ENCODE peak calls at places on chromosomes 13 and 19, in eight cellular contexts. P is keratinocyte, R is gastrocnemius medialis, Q is brain microvascular endothelial cell, K is WERI-Rb-1, Y is K562, L is IMR-90, V is left ventricle myocardium inferior. D is an unnamed sample.
A peak's percentile ranks its signal among the peaks of the same experiment; 100 is the strongest.

GRCh38 chr13:33249066-33249465 is 36.5 kb downstream of the STARD13 start:
- DNase-seq in Y (no peak), K (no peak), P (no peak), L (peak; percentile 81), R (no peak), V (no peak), Q (peak; percentile 76), D (no peak)

GRCh38 chr13:111339366-111340143 is 19.1 kb downstream of the TEX29 start:
- DNase-seq in L (no peak), R (no peak), Y (no peak), P (no peak), Q (no peak), K (no peak), V (no peak), D (no peak)

GRCh38 chr13:67416047-67416925 is 186.2 kb upstream of the PCDH9 start:
- DNase-seq in R (no peak), P (no peak), Q (peak; percentile 43), L (peak; percentile 29), V (no peak), K (peak; percentile 59), Y (peak; percentile 13), D (peak; percentile 79)

GRCh38 chr13:62250501-62251175 is 835.0 kb upstream of the PCDH20 start:
- DNase-seq in R (no peak), V (no peak), Q (no peak), Y (no peak), P (no peak), K (no peak), L (no peak), D (no peak)

GRCh38 chr19:9431475-9431874 is 3.9 kb downstream of the ZNF266 start:
- DNase-seq in R (no peak), K (peak; percentile 70), L (peak; percentile 29), Q (peak; percentile 50), V (peak; percentile 35), Y (peak; percentile 32), P (peak; percentile 5), D (no peak)

GRCh38 chr19:31356587-31357314 is 7.5 kb upstream of the TSHZ3 start:
- DNase-seq in L (no peak), P (no peak), R (no peak), Q (no peak), V (peak; percentile 34), Y (peak; percentile 73), K (no peak), D (peak; percentile 91)

GRCh38 chr13:66266761-66267160 is 963.4 kb downstream of the PCDH9 start:
- DNase-seq in L (no peak), K (no peak), Y (no peak), R (no peak), Q (no peak), V (no peak), P (no peak), D (no peak)

GRCh38 chr19:52653161-52653560 is 15.0 kb upstream of the ZNF83 start:
- DNase-seq in Y (no peak), K (no peak), Q (no peak), V (no peak), L (no peak), R (no peak), P (no peak), D (no peak)

GRCh38 chr13:46329624-46330023 is 57.4 kb downstream of the RUBCNL start:
- DNase-seq in L (no peak), P (no peak), Q (no peak), R (no peak), V (no peak), Y (no peak), K (no peak), D (no peak)

GRCh38 chr13:45113809-45114208 is 6.5 kb upstream of the GTF2F2 start:
- DNase-seq in R (no peak), L (no peak), P (no peak), K (peak; percentile 15), V (no peak), Y (no peak), Q (no peak), D (no peak)

GRCh38 chr19:29372921-29373797 is 152.6 kb upstream of the VSTM2B start:
- DNase-seq in P (no peak), Q (no peak), Y (no peak), R (no peak), K (no peak), V (no peak), L (no peak), D (no peak)

DNA sequence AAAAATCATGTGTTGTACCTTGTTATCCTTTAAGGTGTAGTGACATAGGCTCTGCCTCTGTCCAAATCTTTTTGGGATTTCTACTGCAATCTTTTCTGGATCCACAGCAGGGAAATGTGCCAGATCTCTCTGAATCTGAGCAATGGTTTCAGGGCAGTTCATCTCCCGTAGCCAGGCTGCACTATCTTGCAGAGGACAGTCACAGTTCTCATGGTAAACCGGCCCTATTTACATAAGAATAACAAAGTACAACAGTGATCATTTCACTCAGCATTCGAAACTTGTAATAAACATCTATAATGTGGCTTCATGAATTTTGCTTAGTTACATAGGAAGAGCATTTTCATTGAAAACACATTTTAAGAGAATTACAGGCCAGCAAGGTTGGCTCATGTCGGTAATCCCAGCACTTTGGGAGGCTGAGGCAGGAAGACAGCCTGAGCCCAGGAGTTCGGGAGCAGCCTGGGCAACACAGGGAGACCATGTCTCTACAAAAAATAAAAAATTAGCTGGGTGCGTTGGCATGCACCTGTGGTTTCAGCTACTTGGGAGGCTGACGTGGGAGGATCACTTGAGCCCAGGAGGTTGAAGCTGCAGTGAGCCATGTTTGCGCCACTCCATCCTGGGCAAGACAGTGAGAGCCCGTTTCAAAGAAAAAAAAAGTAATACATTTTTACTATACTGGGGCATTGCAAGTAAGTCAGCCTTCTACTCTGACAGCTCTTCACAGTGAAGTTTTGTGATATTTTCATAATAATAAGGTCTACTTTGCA is 5.0 kb downstream of the POGLUT2 start:
- DNase-seq in Y (no peak), L (no peak), P (no peak), Q (no peak), V (no peak), K (no peak), R (no peak), D (no peak)
- H3K4me3 ChIP-seq in Y (no peak overlapping the region), L (no peak overlapping the region), P (no peak overlapping the region), Q (no peak overlapping the region), V (no peak overlapping the region), K (no peak overlapping the region), R (no peak overlapping the region), D (no peak overlapping the region)

GRCh38 chr13:114069376-114070097 is 62.9 kb downstream of the RASA3 start:
- DNase-seq in K (no peak), Q (no peak), R (no peak), P (no peak), Y (no peak), L (no peak), V (no peak), D (peak; percentile 50)
- TF ChIP-seq CTCF in K (no peak), Q (no peak), R (no peak), P (no peak), Y (no peak), L (no peak), V (no peak), D (no peak)

GRCh38 chr19:3386447-3387234 is 20.3 kb downstream of the NFIC start:
- DNase-seq in P (no peak), L (no peak), Y (no peak), K (no peak), R (no peak), Q (no peak), V (peak; percentile 66), D (no peak)
- H3K27ac ChIP-seq in P (no peak overlapping the region), L (peak overlapping the region; percentile 17), Y (peak overlapping the region; percentile 16), K (no peak overlapping the region), R (peak overlapping the region; percentile 99), Q (no peak overlapping the region), V (peak overlapping the region; percentile 89), D (peak overlapping the region; percentile 61)

DNA sequence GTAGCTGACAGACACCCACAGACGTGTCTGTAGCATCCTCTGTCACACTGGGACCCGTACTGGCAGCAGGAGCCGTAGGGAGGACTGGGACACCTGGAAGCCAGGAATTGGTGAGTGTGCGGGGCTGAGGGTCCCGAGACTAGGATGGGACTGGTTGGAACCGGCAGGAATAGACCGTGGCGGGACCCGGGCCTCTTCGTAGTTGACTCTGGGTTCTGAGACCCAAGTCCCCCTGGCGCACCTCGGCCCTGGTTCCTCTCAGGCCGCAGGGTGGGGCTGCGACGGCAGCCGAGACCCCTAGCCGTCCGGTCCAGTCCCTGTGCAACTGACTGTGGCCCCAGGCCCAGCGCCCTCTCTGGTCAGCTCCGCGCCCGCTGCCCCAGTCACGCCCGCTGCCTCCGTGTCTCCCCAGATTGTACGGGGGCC is 64.7 kb downstream of the ZNF823 start:
- DNase-seq in V (no peak), Q (no peak), Y (no peak), P (no peak), K (no peak), L (no peak), R (no peak), D (no peak)
- H3K4me3 ChIP-seq in V (peak overlapping the region; percentile 72), Q (peak overlapping the region; percentile 53), Y (no peak overlapping the region), P (peak overlapping the region; percentile 6), K (no peak overlapping the region), L (peak overlapping the region; percentile 63), R (peak overlapping the region; percentile 29), D (peak overlapping the region; percentile 42)

GRCh38 chr19:12610540-12611360 is at the start of the genes ZNF490 and ZNF791:
- DNase-seq in Y (peak; percentile 98), L (peak; percentile 97), R (peak; percentile 99), K (peak; percentile 99), P (peak; percentile 78), Q (peak; percentile 99), V (peak; percentile 98), D (peak; percentile 97)
- TF ChIP-seq CTCF in Y (peak; percentile 18), L (peak; percentile 18), R (no peak), K (no peak), P (peak; percentile 5), Q (peak; percentile 34), V (no peak), D (no peak)

DNA sequence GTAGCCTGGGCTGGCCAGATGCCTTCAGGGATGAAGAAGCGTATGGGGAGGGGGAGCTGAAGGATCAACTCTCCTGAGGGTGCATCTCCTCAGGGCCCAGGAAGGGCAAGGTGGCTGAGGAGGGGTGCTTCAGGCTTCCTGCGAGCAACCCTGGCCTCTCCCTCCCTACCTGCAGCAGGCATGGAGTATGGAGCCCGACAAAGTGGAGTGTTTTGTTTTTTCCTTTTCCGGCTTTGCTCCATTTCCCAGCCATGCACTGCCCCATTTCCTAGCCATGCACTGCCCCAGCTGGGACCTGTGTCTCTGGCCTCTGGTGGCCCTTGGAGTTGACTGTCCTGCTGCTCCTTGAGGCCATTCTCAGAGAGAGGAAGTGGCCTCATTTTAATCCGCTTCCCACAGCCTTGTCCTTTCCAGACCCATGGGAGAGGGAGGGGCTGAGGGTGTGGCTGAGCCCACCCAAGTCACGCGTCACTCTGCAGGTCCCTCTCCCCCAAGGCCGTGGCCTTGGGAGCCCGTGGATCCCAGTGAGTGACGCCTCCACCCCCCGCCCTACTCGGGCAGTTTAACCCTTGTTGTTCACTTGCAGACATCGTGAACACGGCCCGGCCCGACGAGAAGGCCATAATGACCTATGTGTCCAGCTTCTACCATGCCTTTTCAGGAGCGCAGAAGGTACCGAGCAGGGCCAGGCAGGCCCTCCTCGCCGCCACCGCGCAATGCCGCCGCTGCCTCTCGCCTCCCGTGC is 34.4 kb downstream of the CAPN12 start:
- DNase-seq in Y (no peak), P (no peak), R (no peak), V (no peak), L (no peak), K (peak; percentile 47), Q (no peak), D (no peak)
- H3K27ac ChIP-seq in Y (no peak overlapping the region), P (peak overlapping the region; percentile 23), R (peak overlapping the region; percentile 90), V (peak overlapping the region; percentile 91), L (peak overlapping the region; percentile 8), K (peak overlapping the region; percentile 39), Q (no peak overlapping the region), D (no peak overlapping the region)

GRCh38 chr19:47779524-47780214 is 1.2 kb downstream of the SELENOW start:
- DNase-seq in P (no peak), V (peak; percentile 83), K (no peak), Q (no peak), Y (peak; percentile 32), R (peak; percentile 82), L (no peak), D (peak; percentile 60)
- H3K4me3 ChIP-seq in P (peak overlapping the region; percentile 97), V (peak overlapping the region; percentile 100), K (peak overlapping the region; percentile 95), Q (peak overlapping the region; percentile 88), Y (peak overlapping the region; percentile 95), R (peak overlapping the region; percentile 91), L (peak overlapping the region; percentile 90), D (peak overlapping the region; percentile 74)

D was measured in left lung.